ENCODE peak calls at places on chromosomes 2 and 18, in five cellular contexts. One of them, this sample, is unnamed.
A peak's percentile ranks its signal among the peaks of the same experiment; 100 is the strongest.

GRCh38 chr18:60122339-60122738 is 222.5 kb downstream of the PMAIP1 start:
- DNase-seq in neural progenitor cell: no peak
- DNase-seq in thoracic aorta: no peak
- DNase-seq in heart left ventricle: no peak
- DNase-seq in tibial artery: no peak
- DNase-seq in this sample: no peak

GRCh38 chr2:188449570-188449969 is 157.9 kb downstream of the GULP1 start:
- DNase-seq in neural progenitor cell: no peak
- DNase-seq in thoracic aorta: no peak
- DNase-seq in heart left ventricle: no peak
- DNase-seq in tibial artery: no peak
- DNase-seq in this sample: no peak

GRCh38 chr2:96180521-96180920 is 28.1 kb downstream of the STARD7 start:
- DNase-seq in neural progenitor cell: no peak
- DNase-seq in thoracic aorta: no peak
- DNase-seq in heart left ventricle: no peak
- DNase-seq in tibial artery: no peak
- DNase-seq in this sample: no peak

GRCh38 chr2:230861564-230862255 is 3.0 kb upstream of the ITM2C start:
- DNase-seq in neural progenitor cell: no peak
- DNase-seq in thoracic aorta: no peak
- DNase-seq in heart left ventricle: no peak
- DNase-seq in tibial artery: no peak
- DNase-seq in this sample: no peak

GRCh38 chr2:239776441-239777033 is 248.6 kb downstream of the NDUFA10 start:
- DNase-seq in neural progenitor cell: no peak
- DNase-seq in thoracic aorta: no peak
- DNase-seq in heart left ventricle: no peak
- DNase-seq in tibial artery: no peak
- DNase-seq in this sample: no peak

GRCh38 chr2:72950558-72951255 is 33.4 kb downstream of the EMX1 start:
- DNase-seq in neural progenitor cell: no peak
- DNase-seq in thoracic aorta: no peak
- DNase-seq in heart left ventricle: no peak
- DNase-seq in tibial artery: no peak
- DNase-seq in this sample: no peak

GRCh38 chr2:26541401-26542193 is 63.7 kb upstream of the OTOF start:
- DNase-seq in neural progenitor cell: no peak
- DNase-seq in thoracic aorta: no peak
- DNase-seq in heart left ventricle: no peak
- DNase-seq in tibial artery: no peak
- DNase-seq in this sample: no peak

GRCh38 chr2:120977582-120978358 is 242.1 kb downstream of the GLI2 start:
- DNase-seq in neural progenitor cell: no peak
- DNase-seq in thoracic aorta: no peak
- DNase-seq in heart left ventricle: no peak
- DNase-seq in tibial artery: no peak
- DNase-seq in this sample: no peak

GRCh38 chr2:223536546-223536945 is 65.6 kb downstream of the SCG2 start:
- DNase-seq in neural progenitor cell: no peak
- DNase-seq in thoracic aorta: no peak
- DNase-seq in heart left ventricle: no peak
- DNase-seq in tibial artery: no peak
- DNase-seq in this sample: no peak

GRCh38 chr2:21317131-21317530 is 193.4 kb downstream of the TDRD15 start:
- DNase-seq in neural progenitor cell: peak; percentile 86
- DNase-seq in thoracic aorta: peak; percentile 7
- DNase-seq in heart left ventricle: no peak
- DNase-seq in tibial artery: peak; percentile 71
- DNase-seq in this sample: peak; percentile 51

GRCh38 chr2:200762127-200762526 is 49.6 kb upstream of the BZW1 start:
- DNase-seq in neural progenitor cell: no peak
- DNase-seq in thoracic aorta: no peak
- DNase-seq in heart left ventricle: no peak
- DNase-seq in tibial artery: no peak
- DNase-seq in this sample: no peak

GRCh38 chr2:239246723-239247122 is 154.1 kb downstream of the HDAC4 start:
- DNase-seq in neural progenitor cell: no peak
- DNase-seq in thoracic aorta: no peak
- DNase-seq in heart left ventricle: no peak
- DNase-seq in tibial artery: no peak
- DNase-seq in this sample: no peak

GRCh38 chr2:237298323-237299118 is 115.4 kb downstream of the COL6A3 start:
- DNase-seq in neural progenitor cell: no peak
- DNase-seq in thoracic aorta: no peak
- DNase-seq in heart left ventricle: no peak
- DNase-seq in tibial artery: no peak
- DNase-seq in this sample: no peak

GRCh38 chr2:174753038-174753633 is 11.1 kb downstream of the CHRNA1 start:
- DNase-seq in neural progenitor cell: no peak
- DNase-seq in thoracic aorta: no peak
- DNase-seq in heart left ventricle: no peak
- DNase-seq in tibial artery: no peak
- DNase-seq in this sample: no peak

DNA sequence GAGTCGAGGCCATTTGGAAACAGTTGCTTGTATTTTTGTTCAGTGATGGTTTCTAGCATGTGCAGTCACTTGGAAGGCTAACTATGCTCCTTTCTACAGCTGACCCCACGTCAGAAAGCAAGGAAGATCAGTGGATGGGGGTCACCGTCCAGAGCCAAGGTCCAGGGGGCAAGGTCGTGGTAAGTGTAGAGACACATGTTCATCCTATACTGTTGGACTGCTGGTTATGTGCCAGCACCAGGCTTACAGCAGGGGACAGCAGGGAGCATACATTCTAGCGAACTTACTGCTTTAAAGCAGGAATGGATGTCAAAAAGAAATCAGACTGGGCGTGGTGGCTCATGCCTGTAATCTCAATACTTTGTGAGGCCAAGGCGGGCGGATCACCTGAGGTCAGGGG is 40.0 kb downstream of the ITGA6 start:
- DNase-seq in neural progenitor cell: no peak
- DNase-seq in thoracic aorta: no peak
- DNase-seq in heart left ventricle: no peak
- DNase-seq in tibial artery: no peak
- DNase-seq in this sample: no peak
- TF ChIP-seq CTCF in neural progenitor cell: no peak
- TF ChIP-seq CTCF in thoracic aorta: no peak
- TF ChIP-seq CTCF in heart left ventricle: no peak
- TF ChIP-seq CTCF in tibial artery: no peak
- TF ChIP-seq CTCF in this sample: peak; percentile 21

GRCh38 chr2:119646149-119646548 is 32.9 kb upstream of the TMEM177 start:
- DNase-seq in neural progenitor cell: no peak
- DNase-seq in thoracic aorta: no peak
- DNase-seq in heart left ventricle: no peak
- DNase-seq in tibial artery: no peak
- DNase-seq in this sample: no peak

GRCh38 chr2:119649364-119649917 is 29.6 kb upstream of the TMEM177 start:
- DNase-seq in neural progenitor cell: no peak
- DNase-seq in thoracic aorta: no peak
- DNase-seq in heart left ventricle: no peak
- DNase-seq in tibial artery: no peak
- DNase-seq in this sample: no peak

GRCh38 chr2:119650971-119651370 is 28.0 kb upstream of the TMEM177 start:
- DNase-seq in neural progenitor cell: no peak
- DNase-seq in thoracic aorta: no peak
- DNase-seq in heart left ventricle: no peak
- DNase-seq in tibial artery: no peak
- DNase-seq in this sample: no peak

GRCh38 chr2:119647440-119648169 is 31.4 kb upstream of the TMEM177 start:
- DNase-seq in neural progenitor cell: no peak
- DNase-seq in thoracic aorta: peak; percentile 11
- DNase-seq in heart left ventricle: no peak
- DNase-seq in tibial artery: peak; percentile 73
- DNase-seq in this sample: no peak

GRCh38 chr2:119650206-119650605 is 28.8 kb upstream of the TMEM177 start:
- DNase-seq in neural progenitor cell: no peak
- DNase-seq in thoracic aorta: no peak
- DNase-seq in heart left ventricle: no peak
- DNase-seq in tibial artery: no peak
- DNase-seq in this sample: no peak
- H3K4me1 ChIP-seq in neural progenitor cell: no peaks in the 10 kb centered on the region
- H3K4me1 ChIP-seq in thoracic aorta: peaks cover 25% of the 10 kb centered on the region
- H3K4me1 ChIP-seq in heart left ventricle: peaks cover 7% of the 10 kb centered on the region
- H3K4me1 ChIP-seq in tibial artery: no peaks in the 10 kb centered on the region
- H3K4me1 ChIP-seq in this sample: no peaks in the 10 kb centered on the region

DNA sequence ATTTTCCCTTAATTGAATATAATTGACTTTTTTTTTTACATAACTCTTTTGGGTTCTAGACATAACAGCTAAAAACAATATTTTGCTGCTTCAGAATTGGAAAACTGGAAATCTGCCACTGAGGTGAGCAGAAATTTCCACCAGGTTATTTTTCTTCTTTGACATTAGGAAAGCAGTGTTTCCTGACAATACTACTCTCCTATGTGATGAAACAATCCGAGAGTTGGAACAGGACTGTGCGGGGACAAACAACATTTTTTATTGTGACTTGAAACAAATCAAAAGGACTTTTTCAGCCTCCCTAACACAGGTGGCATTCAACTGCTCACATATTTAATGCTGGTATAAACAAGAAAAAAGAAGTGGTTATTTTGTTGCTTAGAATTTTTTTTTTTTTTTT is 237.2 kb downstream of the RNF152 start:
- DNase-seq in neural progenitor cell: no peak
- DNase-seq in thoracic aorta: no peak
- DNase-seq in heart left ventricle: no peak
- DNase-seq in tibial artery: no peak
- DNase-seq in this sample: no peak
- H3K36me3 ChIP-seq in neural progenitor cell: no peaks in the 10 kb centered on the region
- H3K36me3 ChIP-seq in thoracic aorta: no peaks in the 10 kb centered on the region
- H3K36me3 ChIP-seq in heart left ventricle: no peaks in the 10 kb centered on the region
- H3K36me3 ChIP-seq in tibial artery: no peaks in the 10 kb centered on the region
- H3K36me3 ChIP-seq in this sample: no peaks in the 10 kb centered on the region

GRCh38 chr2:67182884-67183283 is 214.2 kb upstream of the ETAA1 start:
- DNase-seq in neural progenitor cell: no peak
- DNase-seq in thoracic aorta: no peak
- DNase-seq in heart left ventricle: no peak
- DNase-seq in tibial artery: no peak
- DNase-seq in this sample: no peak
- TF ChIP-seq CTCF in neural progenitor cell: no peak
- TF ChIP-seq CTCF in thoracic aorta: no peak
- TF ChIP-seq CTCF in heart left ventricle: no peak
- TF ChIP-seq CTCF in tibial artery: no peak
- TF ChIP-seq CTCF in this sample: no peak

DNA sequence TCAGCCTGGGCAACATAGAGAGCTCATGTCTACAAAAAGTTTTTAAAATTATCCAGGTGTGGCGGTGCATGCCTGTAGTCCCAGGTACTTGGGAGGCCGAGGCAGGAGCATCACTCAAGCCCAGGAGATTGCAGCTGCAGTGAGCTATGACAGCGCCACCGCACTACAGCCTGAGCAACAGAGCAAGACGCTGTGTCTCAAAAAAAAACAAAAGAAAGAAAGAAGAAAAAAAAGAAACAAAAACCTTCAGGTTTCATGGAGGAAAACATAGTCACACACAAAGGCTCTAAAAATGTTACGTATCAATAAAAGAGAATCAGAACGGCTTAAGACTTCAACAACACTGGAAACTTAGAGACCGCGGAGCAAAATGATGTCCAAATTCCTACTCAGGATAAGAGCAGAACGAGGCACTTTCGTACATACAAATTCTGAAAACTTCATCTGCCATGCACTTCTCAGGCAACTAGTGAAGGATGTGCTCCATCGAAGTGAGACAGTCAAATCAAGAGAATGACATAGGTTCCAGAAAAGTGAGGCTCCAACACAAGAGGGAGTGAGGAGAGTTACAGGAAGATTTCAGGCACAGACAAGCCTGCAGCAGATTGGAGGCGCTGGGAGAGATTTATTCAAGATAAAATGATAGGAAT is 4.4 kb downstream of the HDLBP start:
- DNase-seq in neural progenitor cell: no peak
- DNase-seq in thoracic aorta: no peak
- DNase-seq in heart left ventricle: no peak
- DNase-seq in tibial artery: no peak
- DNase-seq in this sample: no peak
- H3K4me1 ChIP-seq in neural progenitor cell: no peaks in the 10 kb centered on the region
- H3K4me1 ChIP-seq in thoracic aorta: peaks cover 36% of the 10 kb centered on the region
- H3K4me1 ChIP-seq in heart left ventricle: peaks cover 28% of the 10 kb centered on the region
- H3K4me1 ChIP-seq in tibial artery: no peaks in the 10 kb centered on the region
- H3K4me1 ChIP-seq in this sample: peaks cover 11% of the 10 kb centered on the region

GRCh38 chr2:241095594-241096290 is 6.3 kb downstream of the MTERF4 start:
- DNase-seq in neural progenitor cell: no peak
- DNase-seq in thoracic aorta: no peak
- DNase-seq in heart left ventricle: no peak
- DNase-seq in tibial artery: no peak
- DNase-seq in this sample: no peak

GRCh38 chr2:241092677-241093076 is 9.4 kb downstream of the MTERF4 start:
- DNase-seq in neural progenitor cell: no peak
- DNase-seq in thoracic aorta: no peak
- DNase-seq in heart left ventricle: no peak
- DNase-seq in tibial artery: no peak
- DNase-seq in this sample: no peak

GRCh38 chr2:241094924-241095420 is 7.1 kb downstream of the MTERF4 start:
- DNase-seq in neural progenitor cell: no peak
- DNase-seq in thoracic aorta: no peak
- DNase-seq in heart left ventricle: no peak
- DNase-seq in tibial artery: no peak
- DNase-seq in this sample: no peak

GRCh38 chr2:241091734-241092445 is 10.2 kb downstream of the MTERF4 start:
- DNase-seq in neural progenitor cell: no peak
- DNase-seq in thoracic aorta: no peak
- DNase-seq in heart left ventricle: no peak
- DNase-seq in tibial artery: no peak
- DNase-seq in this sample: no peak

GRCh38 chr2:241094172-241094571 is 7.9 kb downstream of the MTERF4 start:
- DNase-seq in neural progenitor cell: peak; percentile 41
- DNase-seq in thoracic aorta: no peak
- DNase-seq in heart left ventricle: no peak
- DNase-seq in tibial artery: no peak
- DNase-seq in this sample: no peak
- H3K36me3 ChIP-seq in neural progenitor cell: peaks cover 7% of the 10 kb centered on the region
- H3K36me3 ChIP-seq in thoracic aorta: peaks cover 60% of the 10 kb centered on the region
- H3K36me3 ChIP-seq in heart left ventricle: no peaks in the 10 kb centered on the region
- H3K36me3 ChIP-seq in tibial artery: peaks cover 36% of the 10 kb centered on the region
- H3K36me3 ChIP-seq in this sample: peaks cover 66% of the 10 kb centered on the region

GRCh38 chr2:124805060-124805459 is 780.0 kb downstream of the CNTNAP5 start:
- DNase-seq in neural progenitor cell: no peak
- DNase-seq in thoracic aorta: no peak
- DNase-seq in heart left ventricle: no peak
- DNase-seq in tibial artery: no peak
- DNase-seq in this sample: no peak

GRCh38 chr2:124798551-124798950 is 773.5 kb downstream of the CNTNAP5 start:
- DNase-seq in neural progenitor cell: no peak
- DNase-seq in thoracic aorta: no peak
- DNase-seq in heart left ventricle: no peak
- DNase-seq in tibial artery: no peak
- DNase-seq in this sample: no peak

GRCh38 chr2:124810132-124810531 is 785.0 kb downstream of the CNTNAP5 start:
- DNase-seq in neural progenitor cell: peak; percentile 77
- DNase-seq in thoracic aorta: no peak
- DNase-seq in heart left ventricle: no peak
- DNase-seq in tibial artery: no peak
- DNase-seq in this sample: peak; percentile 6

GRCh38 chr2:124804014-124804940 is 779.2 kb downstream of the CNTNAP5 start:
- DNase-seq in neural progenitor cell: peak; percentile 71
- DNase-seq in thoracic aorta: no peak
- DNase-seq in heart left ventricle: no peak
- DNase-seq in tibial artery: no peak
- DNase-seq in this sample: peak; percentile 49
- TF ChIP-seq CTCF in neural progenitor cell: peak; percentile 88
- TF ChIP-seq CTCF in thoracic aorta: no peak
- TF ChIP-seq CTCF in heart left ventricle: peak; percentile 34
- TF ChIP-seq CTCF in tibial artery: peak; percentile 9
- TF ChIP-seq CTCF in this sample: peak; percentile 77

This sample was measured in A673.